ENCODE peak calls at places on chromosome 5, in four cellular contexts. One of them, this sample, is unnamed.

GRCh38 chr5:14838396-14839319 is 32.9 kb downstream of the ANKH start:
- DNase-seq in WTC11: peak
- DNase-seq in HepG2: no peak
- DNase-seq in GM12878: no peak
- DNase-seq in this sample: no peak

GRCh38 chr5:144205141-144205551 is 34.5 kb downstream of the KCTD16 start:
- DNase-seq in WTC11: peak
- DNase-seq in HepG2: no peak
- DNase-seq in GM12878: no peak
- DNase-seq in this sample: no peak

GRCh38 chr5:91425046-91425445 is 41.9 kb upstream of the ARRDC3 start:
- DNase-seq in WTC11: peak
- DNase-seq in HepG2: no peak
- DNase-seq in GM12878: no peak
- DNase-seq in this sample: no peak

GRCh38 chr5:174793684-174794328 is 69.4 kb downstream of the MSX2 start:
- DNase-seq in WTC11: peak
- DNase-seq in HepG2: peak
- DNase-seq in GM12878: no peak
- DNase-seq in this sample: peak

GRCh38 chr5:158869092-158869491 is 230.6 kb downstream of the EBF1 start:
- DNase-seq in WTC11: peak
- DNase-seq in HepG2: no peak
- DNase-seq in GM12878: no peak
- DNase-seq in this sample: no peak

GRCh38 chr5:117454716-117455212 is 880.1 kb upstream of the SEMA6A start:
- DNase-seq in WTC11: peak
- DNase-seq in HepG2: peak
- DNase-seq in GM12878: peak
- DNase-seq in this sample: peak

GRCh38 chr5:137313526-137314175 is 185.5 kb downstream of the SPOCK1 start:
- DNase-seq in WTC11: no peak
- DNase-seq in HepG2: no peak
- DNase-seq in GM12878: no peak
- DNase-seq in this sample: no peak

GRCh38 chr5:60835554-60835953 is 8.5 kb downstream of the ELOVL7 start:
- DNase-seq in WTC11: no peak
- DNase-seq in HepG2: no peak
- DNase-seq in GM12878: no peak
- DNase-seq in this sample: no peak

GRCh38 chr5:6158974-6159863 is 219.1 kb downstream of the MED10 start:
- DNase-seq in WTC11: no peak
- DNase-seq in HepG2: peak
- DNase-seq in GM12878: no peak
- DNase-seq in this sample: no peak

GRCh38 chr5:67133781-67134180 is 62.8 kb downstream of the CD180 start:
- DNase-seq in WTC11: no peak
- DNase-seq in HepG2: no peak
- DNase-seq in GM12878: no peak
- DNase-seq in this sample: no peak

GRCh38 chr5:43110606-43111170 is 10.0 kb upstream of the ZNF131 start:
- DNase-seq in WTC11: peak
- DNase-seq in HepG2: peak
- DNase-seq in GM12878: no peak
- DNase-seq in this sample: peak

GRCh38 chr5:41856644-41857491 is 13.4 kb downstream of the OXCT1 start:
- DNase-seq in WTC11: peak
- DNase-seq in HepG2: peak
- DNase-seq in GM12878: no peak
- DNase-seq in this sample: peak

GRCh38 chr5:121993191-121993590 is 31.4 kb downstream of the SRFBP1 start:
- DNase-seq in WTC11: no peak
- DNase-seq in HepG2: no peak
- DNase-seq in GM12878: no peak
- DNase-seq in this sample: no peak

GRCh38 chr5:124599048-124599973 is 147.1 kb downstream of the ZNF608 start:
- DNase-seq in WTC11: no peak
- DNase-seq in HepG2: peak
- DNase-seq in GM12878: peak
- DNase-seq in this sample: no peak

DNA sequence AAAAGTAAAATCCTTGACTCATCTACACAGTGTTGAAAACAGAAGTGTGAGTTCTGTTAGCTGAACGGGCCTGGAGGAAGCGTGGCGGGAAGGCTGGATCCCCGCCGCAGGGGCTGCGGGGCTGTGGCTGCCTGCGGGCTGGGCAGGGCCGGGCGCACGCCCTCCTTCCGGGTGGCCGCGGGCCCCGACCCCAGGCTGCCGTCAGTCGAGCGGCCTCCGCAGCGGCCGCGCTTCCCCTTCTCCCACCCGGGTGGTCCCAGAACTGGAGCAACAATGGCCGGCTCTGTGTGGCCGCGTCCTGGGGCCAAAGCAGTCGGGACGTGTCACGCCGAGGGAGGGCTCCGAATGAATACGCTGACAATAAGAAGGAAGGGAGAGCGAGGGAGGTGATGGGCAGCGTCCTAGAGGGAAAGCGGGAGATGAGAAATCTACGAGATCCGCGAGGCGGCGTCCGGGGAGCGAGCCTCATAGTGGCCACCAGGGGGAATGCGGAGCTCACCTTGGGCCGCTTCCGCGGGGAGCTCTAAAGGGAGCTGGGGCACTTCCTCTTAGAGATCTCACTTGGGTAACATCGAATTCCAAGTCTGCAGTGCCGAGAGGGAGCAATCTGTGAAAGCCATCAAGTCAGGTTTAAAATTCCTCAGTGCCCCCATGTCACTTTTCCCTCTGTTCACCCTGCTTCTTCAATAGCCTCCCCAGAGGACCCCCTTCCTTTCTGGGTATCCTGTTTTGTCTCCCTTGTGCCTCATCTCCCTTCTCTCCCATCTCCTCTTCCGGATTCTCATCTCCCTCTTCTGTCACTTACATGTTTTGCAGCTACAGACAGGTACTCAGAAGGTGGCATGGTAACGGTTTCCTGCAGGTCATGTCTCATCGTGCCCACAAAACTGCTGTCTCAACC is 83.9 kb downstream of the SLC1A3 start:
- DNase-seq in WTC11: peak
- DNase-seq in HepG2: peak
- DNase-seq in GM12878: peak
- DNase-seq in this sample: peak
- TF ChIP-seq NR2C2 in WTC11: no peak
- TF ChIP-seq NR2C2 in HepG2: no peak
- TF ChIP-seq NR2C2 in GM12878: no peak
- TF ChIP-seq NR2C2 in this sample: no peak

GRCh38 chr5:133841831-133842750 is 126.3 kb downstream of the C5orf15 start:
- DNase-seq in WTC11: no peak
- DNase-seq in HepG2: no peak
- DNase-seq in GM12878: no peak
- DNase-seq in this sample: no peak
- TF ChIP-seq NR2C2 in WTC11: no peak
- TF ChIP-seq NR2C2 in HepG2: no peak
- TF ChIP-seq NR2C2 in GM12878: no peak
- TF ChIP-seq NR2C2 in this sample: no peak

GRCh38 chr5:78657201-78657600 is 8.6 kb upstream of the LHFPL2 start:
- DNase-seq in WTC11: no peak
- DNase-seq in HepG2: no peak
- DNase-seq in GM12878: no peak
- DNase-seq in this sample: no peak
- TF ChIP-seq NR2C2 in WTC11: no peak
- TF ChIP-seq NR2C2 in HepG2: no peak
- TF ChIP-seq NR2C2 in GM12878: no peak
- TF ChIP-seq NR2C2 in this sample: no peak

DNA sequence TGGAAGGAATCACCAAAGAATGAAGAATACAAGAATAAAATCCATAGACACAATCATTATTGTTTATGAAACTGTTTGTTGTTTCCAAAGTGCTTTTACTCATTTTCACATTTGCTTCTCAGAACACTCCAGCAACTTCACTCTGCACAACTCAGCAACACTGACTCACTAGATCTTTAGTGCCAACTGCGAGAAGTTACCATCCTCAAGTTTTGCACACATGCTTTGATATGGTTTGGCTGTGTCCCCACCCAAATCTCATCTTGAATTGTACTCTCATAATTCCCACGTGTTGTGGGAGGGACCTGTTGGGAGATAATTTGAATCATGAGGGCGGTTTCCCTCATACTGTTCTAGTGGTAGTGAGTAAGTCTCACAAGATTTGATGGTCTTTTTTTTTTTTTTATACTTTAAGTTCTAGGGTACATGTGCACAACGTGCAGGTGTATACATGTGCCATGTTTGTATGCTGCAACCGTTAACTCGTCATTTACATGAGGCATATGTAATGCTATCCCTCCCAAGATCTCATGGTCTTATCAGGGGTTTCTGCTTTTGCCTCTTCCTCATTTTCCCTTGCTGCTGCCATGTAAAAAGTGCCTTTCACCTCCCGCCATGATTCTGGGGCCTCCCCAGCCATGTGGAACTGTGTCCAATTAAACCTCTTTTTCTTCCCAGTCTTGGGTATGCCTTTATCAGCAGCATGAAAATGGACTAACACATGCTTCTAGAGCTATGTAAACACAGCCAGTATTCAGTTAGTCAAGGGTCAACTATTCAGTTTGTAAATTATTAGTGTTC is 36.9 kb downstream of the CLINT1 start:
- DNase-seq in WTC11: no peak
- DNase-seq in HepG2: peak
- DNase-seq in GM12878: no peak
- DNase-seq in this sample: no peak
- TF ChIP-seq NR2C2 in WTC11: no peak
- TF ChIP-seq NR2C2 in HepG2: no peak
- TF ChIP-seq NR2C2 in GM12878: no peak
- TF ChIP-seq NR2C2 in this sample: no peak

GRCh38 chr5:173707392-173707791 is 90.9 kb upstream of the BOD1 start:
- DNase-seq in WTC11: no peak
- DNase-seq in HepG2: no peak
- DNase-seq in GM12878: no peak
- DNase-seq in this sample: no peak
- TF ChIP-seq NR2C2 in WTC11: no peak
- TF ChIP-seq NR2C2 in HepG2: no peak
- TF ChIP-seq NR2C2 in GM12878: no peak
- TF ChIP-seq NR2C2 in this sample: no peak

GRCh38 chr5:132653716-132654115 is 4.3 kb upstream of the IL13 start:
- DNase-seq in WTC11: no peak
- DNase-seq in HepG2: no peak
- DNase-seq in GM12878: no peak
- DNase-seq in this sample: peak
- TF ChIP-seq NR2C2 in WTC11: no peak
- TF ChIP-seq NR2C2 in HepG2: no peak
- TF ChIP-seq NR2C2 in GM12878: no peak
- TF ChIP-seq NR2C2 in this sample: no peak

GRCh38 chr5:74655716-74656115 is 15.2 kb upstream of the ENC1 start:
- DNase-seq in WTC11: no peak
- DNase-seq in HepG2: no peak
- DNase-seq in GM12878: no peak
- DNase-seq in this sample: no peak

GRCh38 chr5:74655206-74655605 is 14.7 kb upstream of the ENC1 start:
- DNase-seq in WTC11: no peak
- DNase-seq in HepG2: no peak
- DNase-seq in GM12878: no peak
- DNase-seq in this sample: no peak

GRCh38 chr5:74652576-74652975 is 12.0 kb upstream of the ENC1 start:
- DNase-seq in WTC11: no peak
- DNase-seq in HepG2: no peak
- DNase-seq in GM12878: no peak
- DNase-seq in this sample: no peak

GRCh38 chr5:74651710-74652109 is 11.2 kb upstream of the ENC1 start:
- DNase-seq in WTC11: no peak
- DNase-seq in HepG2: no peak
- DNase-seq in GM12878: no peak
- DNase-seq in this sample: no peak

GRCh38 chr5:74653991-74654390 is 13.5 kb upstream of the ENC1 start:
- DNase-seq in WTC11: no peak
- DNase-seq in HepG2: no peak
- DNase-seq in GM12878: no peak
- DNase-seq in this sample: no peak
- TF ChIP-seq NR2C2 in WTC11: no peak
- TF ChIP-seq NR2C2 in HepG2: no peak
- TF ChIP-seq NR2C2 in GM12878: no peak
- TF ChIP-seq NR2C2 in this sample: no peak

GRCh38 chr5:145661737-145662530 is 173.2 kb downstream of the PRELID2 start:
- DNase-seq in WTC11: no peak
- DNase-seq in HepG2: no peak
- DNase-seq in GM12878: no peak
- DNase-seq in this sample: no peak

GRCh38 chr5:145660897-145661650 is 174.1 kb downstream of the PRELID2 start:
- DNase-seq in WTC11: no peak
- DNase-seq in HepG2: no peak
- DNase-seq in GM12878: no peak
- DNase-seq in this sample: no peak

GRCh38 chr5:145668714-145669113 is 166.4 kb downstream of the PRELID2 start:
- DNase-seq in WTC11: no peak
- DNase-seq in HepG2: peak
- DNase-seq in GM12878: no peak
- DNase-seq in this sample: no peak

GRCh38 chr5:145666591-145666990 is 168.6 kb downstream of the PRELID2 start:
- DNase-seq in WTC11: no peak
- DNase-seq in HepG2: no peak
- DNase-seq in GM12878: no peak
- DNase-seq in this sample: no peak
- TF ChIP-seq NR2C2 in WTC11: no peak
- TF ChIP-seq NR2C2 in HepG2: no peak
- TF ChIP-seq NR2C2 in GM12878: no peak
- TF ChIP-seq NR2C2 in this sample: no peak

GRCh38 chr5:150357326-150358260 is at the start of gene TCOF1:
- DNase-seq in WTC11: peak
- DNase-seq in HepG2: peak
- DNase-seq in GM12878: peak
- DNase-seq in this sample: peak

GRCh38 chr5:150355791-150356190 is 1.7 kb upstream of the TCOF1 start:
- DNase-seq in WTC11: no peak
- DNase-seq in HepG2: no peak
- DNase-seq in GM12878: no peak
- DNase-seq in this sample: no peak

GRCh38 chr5:150353395-150353675 is 4.2 kb upstream of the TCOF1 start:
- DNase-seq in WTC11: no peak
- DNase-seq in HepG2: no peak
- DNase-seq in GM12878: no peak
- DNase-seq in this sample: no peak

GRCh38 chr5:150358261-150359095 is 981 bp downstream of the TCOF1 start:
- DNase-seq in WTC11: no peak
- DNase-seq in HepG2: peak
- DNase-seq in GM12878: no peak
- DNase-seq in this sample: no peak

DNA sequence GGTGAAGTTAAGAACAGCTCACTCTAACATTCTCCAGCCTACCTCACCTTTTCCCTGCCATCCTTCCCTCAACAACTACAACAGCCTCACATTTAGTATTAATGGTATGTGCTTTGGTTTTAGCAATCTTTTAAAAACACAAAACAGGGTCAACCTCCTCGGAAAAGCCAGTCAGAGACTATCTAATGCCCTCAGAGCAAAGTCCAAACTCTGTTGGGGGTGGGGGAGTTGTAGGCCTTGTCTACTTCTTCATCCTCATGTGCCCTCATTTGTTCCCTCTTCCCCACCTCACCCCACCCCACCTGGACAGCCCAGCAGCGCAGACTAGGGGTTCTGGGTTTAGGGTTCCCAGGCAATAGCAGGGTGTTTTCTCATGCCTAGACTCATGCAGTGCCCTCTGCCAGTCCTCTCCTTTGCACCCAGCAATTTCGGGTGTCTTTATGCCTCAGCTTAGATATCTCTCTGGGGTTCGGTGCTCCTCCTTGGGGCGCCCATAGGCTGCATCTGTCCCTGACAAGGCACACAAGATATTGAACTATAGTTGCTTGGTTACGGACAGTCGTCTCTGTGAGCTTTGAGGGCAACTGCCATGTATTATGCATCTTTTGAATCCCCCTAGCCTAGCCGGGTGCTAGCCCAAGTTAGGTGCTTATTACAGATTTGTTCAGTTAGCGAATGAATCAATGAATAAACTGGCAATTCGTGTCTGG is 767 bp upstream of the TCOF1 start:
- DNase-seq in WTC11: no peak
- DNase-seq in HepG2: no peak
- DNase-seq in GM12878: no peak
- DNase-seq in this sample: no peak
- TF ChIP-seq NR2C2 in WTC11: no peak
- TF ChIP-seq NR2C2 in HepG2: no peak
- TF ChIP-seq NR2C2 in GM12878: no peak
- TF ChIP-seq NR2C2 in this sample: no peak